ENCODE peak calls at places on chromosomes 12 and 14, in six cellular contexts. One of them, this sample, is unnamed.

GRCh38 chr14:90491868-90492560 is 95.2 kb downstream of the CALM1 start:
- DNase-seq in MG63: no peak
- DNase-seq in CD8-positive, alpha-beta T cell: no peak
- DNase-seq in stimulated activated CD8-positive, alpha-beta memory T cell treated with anti-CD3 and anti-CD28 coated beads, Interleukin-4, amount 100 ng/mL, for 24 hours: no peak
- DNase-seq in amniotic epithelial cell: peak
- DNase-seq in hippocampal formation: no peak
- DNase-seq in this sample: no peak

GRCh38 chr14:99790978-99791376 is 2.2 kb upstream of the EML1 start:
- DNase-seq in MG63: no peak
- DNase-seq in CD8-positive, alpha-beta T cell: no peak
- DNase-seq in stimulated activated CD8-positive, alpha-beta memory T cell treated with anti-CD3 and anti-CD28 coated beads, Interleukin-4, amount 100 ng/mL, for 24 hours: no peak
- DNase-seq in amniotic epithelial cell: no peak
- DNase-seq in hippocampal formation: no peak
- DNase-seq in this sample: no peak

GRCh38 chr14:53411110-53411509 is 258.0 kb upstream of the DDHD1 start:
- DNase-seq in MG63: peak
- DNase-seq in CD8-positive, alpha-beta T cell: no peak
- DNase-seq in stimulated activated CD8-positive, alpha-beta memory T cell treated with anti-CD3 and anti-CD28 coated beads, Interleukin-4, amount 100 ng/mL, for 24 hours: no peak
- DNase-seq in amniotic epithelial cell: peak
- DNase-seq in hippocampal formation: no peak
- DNase-seq in this sample: no peak

GRCh38 chr12:75816892-75817291 is 214.7 kb downstream of the PHLDA1 start:
- DNase-seq in MG63: no peak
- DNase-seq in CD8-positive, alpha-beta T cell: no peak
- DNase-seq in stimulated activated CD8-positive, alpha-beta memory T cell treated with anti-CD3 and anti-CD28 coated beads, Interleukin-4, amount 100 ng/mL, for 24 hours: no peak
- DNase-seq in amniotic epithelial cell: peak
- DNase-seq in hippocampal formation: no peak
- DNase-seq in this sample: no peak

GRCh38 chr12:25249951-25250738 is 584 bp downstream of the KRAS start:
- DNase-seq in MG63: peak
- DNase-seq in CD8-positive, alpha-beta T cell: peak
- DNase-seq in stimulated activated CD8-positive, alpha-beta memory T cell treated with anti-CD3 and anti-CD28 coated beads, Interleukin-4, amount 100 ng/mL, for 24 hours: peak
- DNase-seq in amniotic epithelial cell: peak
- DNase-seq in hippocampal formation: peak
- DNase-seq in this sample: peak

GRCh38 chr14:91372680-91373495 is 44.7 kb downstream of the CCDC88C start:
- DNase-seq in MG63: no peak
- DNase-seq in CD8-positive, alpha-beta T cell: peak
- DNase-seq in stimulated activated CD8-positive, alpha-beta memory T cell treated with anti-CD3 and anti-CD28 coated beads, Interleukin-4, amount 100 ng/mL, for 24 hours: no peak
- DNase-seq in amniotic epithelial cell: no peak
- DNase-seq in hippocampal formation: no peak
- DNase-seq in this sample: no peak

GRCh38 chr12:120869376-120869775 is 34.8 kb downstream of the SPPL3 start:
- DNase-seq in MG63: no peak
- DNase-seq in CD8-positive, alpha-beta T cell: no peak
- DNase-seq in stimulated activated CD8-positive, alpha-beta memory T cell treated with anti-CD3 and anti-CD28 coated beads, Interleukin-4, amount 100 ng/mL, for 24 hours: no peak
- DNase-seq in amniotic epithelial cell: no peak
- DNase-seq in hippocampal formation: no peak
- DNase-seq in this sample: no peak

GRCh38 chr12:119668315-119668651 is 350 bp downstream of the PRKAB1 start:
- DNase-seq in MG63: no peak
- DNase-seq in CD8-positive, alpha-beta T cell: no peak
- DNase-seq in stimulated activated CD8-positive, alpha-beta memory T cell treated with anti-CD3 and anti-CD28 coated beads, Interleukin-4, amount 100 ng/mL, for 24 hours: no peak
- DNase-seq in amniotic epithelial cell: no peak
- DNase-seq in hippocampal formation: no peak
- DNase-seq in this sample: no peak

GRCh38 chr12:70756791-70757190 is 119.6 kb upstream of the PTPRB start:
- DNase-seq in MG63: no peak
- DNase-seq in CD8-positive, alpha-beta T cell: no peak
- DNase-seq in stimulated activated CD8-positive, alpha-beta memory T cell treated with anti-CD3 and anti-CD28 coated beads, Interleukin-4, amount 100 ng/mL, for 24 hours: no peak
- DNase-seq in amniotic epithelial cell: no peak
- DNase-seq in hippocampal formation: no peak
- DNase-seq in this sample: no peak

GRCh38 chr12:51922762-51923505 is 15.6 kb downstream of the ACVRL1 start:
- DNase-seq in MG63: peak
- DNase-seq in CD8-positive, alpha-beta T cell: no peak
- DNase-seq in stimulated activated CD8-positive, alpha-beta memory T cell treated with anti-CD3 and anti-CD28 coated beads, Interleukin-4, amount 100 ng/mL, for 24 hours: no peak
- DNase-seq in amniotic epithelial cell: peak
- DNase-seq in hippocampal formation: no peak
- DNase-seq in this sample: no peak

GRCh38 chr14:25909361-25909760 is 688.5 kb downstream of the NOVA1 start:
- DNase-seq in MG63: no peak
- DNase-seq in CD8-positive, alpha-beta T cell: no peak
- DNase-seq in stimulated activated CD8-positive, alpha-beta memory T cell treated with anti-CD3 and anti-CD28 coated beads, Interleukin-4, amount 100 ng/mL, for 24 hours: no peak
- DNase-seq in amniotic epithelial cell: no peak
- DNase-seq in hippocampal formation: no peak
- DNase-seq in this sample: no peak

GRCh38 chr14:67413806-67414769 is 2.1 kb upstream of the PLEK2 start:
- DNase-seq in MG63: peak
- DNase-seq in CD8-positive, alpha-beta T cell: no peak
- DNase-seq in stimulated activated CD8-positive, alpha-beta memory T cell treated with anti-CD3 and anti-CD28 coated beads, Interleukin-4, amount 100 ng/mL, for 24 hours: peak
- DNase-seq in amniotic epithelial cell: peak
- DNase-seq in hippocampal formation: no peak
- DNase-seq in this sample: no peak

GRCh38 chr14:35197015-35197414 is 74.7 kb downstream of the PRORP start:
- DNase-seq in MG63: no peak
- DNase-seq in CD8-positive, alpha-beta T cell: no peak
- DNase-seq in stimulated activated CD8-positive, alpha-beta memory T cell treated with anti-CD3 and anti-CD28 coated beads, Interleukin-4, amount 100 ng/mL, for 24 hours: no peak
- DNase-seq in amniotic epithelial cell: peak
- DNase-seq in hippocampal formation: no peak
- DNase-seq in this sample: no peak

GRCh38 chr12:6115389-6115788 is 9.1 kb downstream of the VWF start:
- DNase-seq in MG63: no peak
- DNase-seq in CD8-positive, alpha-beta T cell: no peak
- DNase-seq in stimulated activated CD8-positive, alpha-beta memory T cell treated with anti-CD3 and anti-CD28 coated beads, Interleukin-4, amount 100 ng/mL, for 24 hours: no peak
- DNase-seq in amniotic epithelial cell: no peak
- DNase-seq in hippocampal formation: no peak
- DNase-seq in this sample: no peak

GRCh38 chr12:56957229-56958052 is at the start of gene RDH16:
- DNase-seq in MG63: no peak
- DNase-seq in CD8-positive, alpha-beta T cell: no peak
- DNase-seq in stimulated activated CD8-positive, alpha-beta memory T cell treated with anti-CD3 and anti-CD28 coated beads, Interleukin-4, amount 100 ng/mL, for 24 hours: no peak
- DNase-seq in amniotic epithelial cell: no peak
- DNase-seq in hippocampal formation: no peak
- DNase-seq in this sample: no peak

GRCh38 chr12:64946132-64946829 is 121.8 kb downstream of the TBC1D30 start:
- DNase-seq in MG63: peak
- DNase-seq in CD8-positive, alpha-beta T cell: no peak
- DNase-seq in stimulated activated CD8-positive, alpha-beta memory T cell treated with anti-CD3 and anti-CD28 coated beads, Interleukin-4, amount 100 ng/mL, for 24 hours: no peak
- DNase-seq in amniotic epithelial cell: no peak
- DNase-seq in hippocampal formation: peak
- DNase-seq in this sample: no peak

GRCh38 chr12:42213023-42213422 is 25.0 kb downstream of the YAF2 start:
- DNase-seq in MG63: no peak
- DNase-seq in CD8-positive, alpha-beta T cell: no peak
- DNase-seq in stimulated activated CD8-positive, alpha-beta memory T cell treated with anti-CD3 and anti-CD28 coated beads, Interleukin-4, amount 100 ng/mL, for 24 hours: no peak
- DNase-seq in amniotic epithelial cell: peak
- DNase-seq in hippocampal formation: no peak
- DNase-seq in this sample: no peak

GRCh38 chr12:131066207-131066885 is 112.6 kb downstream of the ADGRD1 start:
- DNase-seq in MG63: no peak
- DNase-seq in CD8-positive, alpha-beta T cell: no peak
- DNase-seq in stimulated activated CD8-positive, alpha-beta memory T cell treated with anti-CD3 and anti-CD28 coated beads, Interleukin-4, amount 100 ng/mL, for 24 hours: no peak
- DNase-seq in amniotic epithelial cell: no peak
- DNase-seq in hippocampal formation: no peak
- DNase-seq in this sample: no peak

GRCh38 chr14:100546051-100546443 is 41.2 kb downstream of the BEGAIN start:
- DNase-seq in MG63: peak
- DNase-seq in CD8-positive, alpha-beta T cell: no peak
- DNase-seq in stimulated activated CD8-positive, alpha-beta memory T cell treated with anti-CD3 and anti-CD28 coated beads, Interleukin-4, amount 100 ng/mL, for 24 hours: no peak
- DNase-seq in amniotic epithelial cell: no peak
- DNase-seq in hippocampal formation: no peak
- DNase-seq in this sample: no peak

GRCh38 chr12:62799766-62800406 is 135.1 kb downstream of the PPM1H start:
- DNase-seq in MG63: no peak
- DNase-seq in CD8-positive, alpha-beta T cell: no peak
- DNase-seq in stimulated activated CD8-positive, alpha-beta memory T cell treated with anti-CD3 and anti-CD28 coated beads, Interleukin-4, amount 100 ng/mL, for 24 hours: no peak
- DNase-seq in amniotic epithelial cell: no peak
- DNase-seq in hippocampal formation: no peak
- DNase-seq in this sample: no peak

GRCh38 chr14:76514599-76514998 is 138.7 kb downstream of the ESRRB start:
- DNase-seq in MG63: peak
- DNase-seq in CD8-positive, alpha-beta T cell: no peak
- DNase-seq in stimulated activated CD8-positive, alpha-beta memory T cell treated with anti-CD3 and anti-CD28 coated beads, Interleukin-4, amount 100 ng/mL, for 24 hours: no peak
- DNase-seq in amniotic epithelial cell: no peak
- DNase-seq in hippocampal formation: no peak
- DNase-seq in this sample: no peak

GRCh38 chr14:23910081-23910875 is 43.3 kb upstream of the DHRS4 start:
- DNase-seq in MG63: peak
- DNase-seq in CD8-positive, alpha-beta T cell: no peak
- DNase-seq in stimulated activated CD8-positive, alpha-beta memory T cell treated with anti-CD3 and anti-CD28 coated beads, Interleukin-4, amount 100 ng/mL, for 24 hours: no peak
- DNase-seq in amniotic epithelial cell: peak
- DNase-seq in hippocampal formation: no peak
- DNase-seq in this sample: peak

GRCh38 chr14:64997108-64997794 is 10.6 kb downstream of the FNTB start:
- DNase-seq in MG63: no peak
- DNase-seq in CD8-positive, alpha-beta T cell: no peak
- DNase-seq in stimulated activated CD8-positive, alpha-beta memory T cell treated with anti-CD3 and anti-CD28 coated beads, Interleukin-4, amount 100 ng/mL, for 24 hours: no peak
- DNase-seq in amniotic epithelial cell: no peak
- DNase-seq in hippocampal formation: no peak
- DNase-seq in this sample: no peak

GRCh38 chr14:21070083-21070609 is at the start of gene ARHGEF40:
- DNase-seq in MG63: peak
- DNase-seq in CD8-positive, alpha-beta T cell: no peak
- DNase-seq in stimulated activated CD8-positive, alpha-beta memory T cell treated with anti-CD3 and anti-CD28 coated beads, Interleukin-4, amount 100 ng/mL, for 24 hours: no peak
- DNase-seq in amniotic epithelial cell: no peak
- DNase-seq in hippocampal formation: peak
- DNase-seq in this sample: peak

GRCh38 chr14:23321572-23322547 is 603 bp downstream of the PABPN1 start:
- DNase-seq in MG63: peak
- DNase-seq in CD8-positive, alpha-beta T cell: peak
- DNase-seq in stimulated activated CD8-positive, alpha-beta memory T cell treated with anti-CD3 and anti-CD28 coated beads, Interleukin-4, amount 100 ng/mL, for 24 hours: peak
- DNase-seq in amniotic epithelial cell: peak
- DNase-seq in hippocampal formation: no peak
- DNase-seq in this sample: peak

GRCh38 chr12:67667276-67668073 is 18.9 kb downstream of the DYRK2 start:
- DNase-seq in MG63: peak
- DNase-seq in CD8-positive, alpha-beta T cell: no peak
- DNase-seq in stimulated activated CD8-positive, alpha-beta memory T cell treated with anti-CD3 and anti-CD28 coated beads, Interleukin-4, amount 100 ng/mL, for 24 hours: no peak
- DNase-seq in amniotic epithelial cell: no peak
- DNase-seq in hippocampal formation: no peak
- DNase-seq in this sample: no peak

GRCh38 chr12:19801941-19802340 is 362.6 kb downstream of the AEBP2 start:
- DNase-seq in MG63: no peak
- DNase-seq in CD8-positive, alpha-beta T cell: no peak
- DNase-seq in stimulated activated CD8-positive, alpha-beta memory T cell treated with anti-CD3 and anti-CD28 coated beads, Interleukin-4, amount 100 ng/mL, for 24 hours: no peak
- DNase-seq in amniotic epithelial cell: no peak
- DNase-seq in hippocampal formation: no peak
- DNase-seq in this sample: no peak

GRCh38 chr12:121388421-121388981 is 11.4 kb upstream of the RNF34 start:
- DNase-seq in MG63: peak
- DNase-seq in CD8-positive, alpha-beta T cell: no peak
- DNase-seq in stimulated activated CD8-positive, alpha-beta memory T cell treated with anti-CD3 and anti-CD28 coated beads, Interleukin-4, amount 100 ng/mL, for 24 hours: no peak
- DNase-seq in amniotic epithelial cell: peak
- DNase-seq in hippocampal formation: no peak
- DNase-seq in this sample: no peak

GRCh38 chr12:64824500-64825142 is at the start of gene TBC1D30:
- DNase-seq in MG63: peak
- DNase-seq in CD8-positive, alpha-beta T cell: no peak
- DNase-seq in stimulated activated CD8-positive, alpha-beta memory T cell treated with anti-CD3 and anti-CD28 coated beads, Interleukin-4, amount 100 ng/mL, for 24 hours: peak
- DNase-seq in amniotic epithelial cell: peak
- DNase-seq in hippocampal formation: peak
- DNase-seq in this sample: peak

GRCh38 chr14:68585690-68586089 is 207.2 kb downstream of the ZFP36L1 start:
- DNase-seq in MG63: no peak
- DNase-seq in CD8-positive, alpha-beta T cell: no peak
- DNase-seq in stimulated activated CD8-positive, alpha-beta memory T cell treated with anti-CD3 and anti-CD28 coated beads, Interleukin-4, amount 100 ng/mL, for 24 hours: no peak
- DNase-seq in amniotic epithelial cell: no peak
- DNase-seq in hippocampal formation: no peak
- DNase-seq in this sample: no peak

This sample was measured in progenitor cell of endocrine pancreas.